ENCODE peak calls at places on chromosomes 6 and 20, in eight cellular contexts. One of them, this sample, is unnamed.

GRCh38 chr6:19805146-19805515 is 32.0 kb upstream of the ID4 start:
- DNase-seq in iPS-NIHi11: no peak
- DNase-seq in B cell: no peak
- DNase-seq in hepatocyte: no peak
- DNase-seq in CD4-positive, alpha-beta T cell: no peak
- DNase-seq in CD8-positive, alpha-beta memory T cell: no peak
- DNase-seq in T-helper 1 cell: no peak
- DNase-seq in caudate nucleus: no peak
- DNase-seq in this sample: no peak

GRCh38 chr6:125363010-125363359 is 61.2 kb upstream of the HDDC2 start:
- DNase-seq in iPS-NIHi11: peak
- DNase-seq in B cell: no peak
- DNase-seq in hepatocyte: peak
- DNase-seq in CD4-positive, alpha-beta T cell: no peak
- DNase-seq in CD8-positive, alpha-beta memory T cell: no peak
- DNase-seq in T-helper 1 cell: no peak
- DNase-seq in caudate nucleus: no peak
- DNase-seq in this sample: no peak

GRCh38 chr20:57655812-57656161 is 35.6 kb upstream of the ZBP1 start:
- DNase-seq in iPS-NIHi11: peak
- DNase-seq in B cell: peak
- DNase-seq in hepatocyte: no peak
- DNase-seq in CD4-positive, alpha-beta T cell: no peak
- DNase-seq in CD8-positive, alpha-beta memory T cell: no peak
- DNase-seq in T-helper 1 cell: no peak
- DNase-seq in caudate nucleus: no peak
- DNase-seq in this sample: no peak

GRCh38 chr6:51792273-51793030 is 295.0 kb downstream of the PKHD1 start:
- DNase-seq in iPS-NIHi11: no peak
- DNase-seq in B cell: no peak
- DNase-seq in hepatocyte: no peak
- DNase-seq in CD4-positive, alpha-beta T cell: no peak
- DNase-seq in CD8-positive, alpha-beta memory T cell: no peak
- DNase-seq in T-helper 1 cell: no peak
- DNase-seq in caudate nucleus: no peak
- DNase-seq in this sample: no peak

GRCh38 chr6:100202417-100203194 is 208.6 kb upstream of the MCHR2 start:
- DNase-seq in iPS-NIHi11: no peak
- DNase-seq in B cell: no peak
- DNase-seq in hepatocyte: peak
- DNase-seq in CD4-positive, alpha-beta T cell: no peak
- DNase-seq in CD8-positive, alpha-beta memory T cell: no peak
- DNase-seq in T-helper 1 cell: no peak
- DNase-seq in caudate nucleus: no peak
- DNase-seq in this sample: no peak

GRCh38 chr6:152598421-152598820 is 38.7 kb downstream of the SYNE1 start:
- DNase-seq in iPS-NIHi11: no peak
- DNase-seq in B cell: no peak
- DNase-seq in hepatocyte: no peak
- DNase-seq in CD4-positive, alpha-beta T cell: no peak
- DNase-seq in CD8-positive, alpha-beta memory T cell: no peak
- DNase-seq in T-helper 1 cell: no peak
- DNase-seq in caudate nucleus: no peak
- DNase-seq in this sample: no peak

GRCh38 chr6:142696689-142697088 is 248.3 kb downstream of the HIVEP2 start:
- DNase-seq in iPS-NIHi11: no peak
- DNase-seq in B cell: no peak
- DNase-seq in hepatocyte: no peak
- DNase-seq in CD4-positive, alpha-beta T cell: no peak
- DNase-seq in CD8-positive, alpha-beta memory T cell: no peak
- DNase-seq in T-helper 1 cell: no peak
- DNase-seq in caudate nucleus: no peak
- DNase-seq in this sample: no peak

GRCh38 chr6:36104836-36105235 is 25.5 kb upstream of the MAPK13 start:
- DNase-seq in iPS-NIHi11: no peak
- DNase-seq in B cell: no peak
- DNase-seq in hepatocyte: peak
- DNase-seq in CD4-positive, alpha-beta T cell: no peak
- DNase-seq in CD8-positive, alpha-beta memory T cell: no peak
- DNase-seq in T-helper 1 cell: no peak
- DNase-seq in caudate nucleus: no peak
- DNase-seq in this sample: no peak

GRCh38 chr20:50110141-50111047 is 2.6 kb downstream of the UBE2V1 start:
- DNase-seq in iPS-NIHi11: no peak
- DNase-seq in B cell: peak
- DNase-seq in hepatocyte: peak
- DNase-seq in CD4-positive, alpha-beta T cell: no peak
- DNase-seq in CD8-positive, alpha-beta memory T cell: peak
- DNase-seq in T-helper 1 cell: no peak
- DNase-seq in caudate nucleus: no peak
- DNase-seq in this sample: peak

GRCh38 chr20:5474646-5475550 is 158.1 kb upstream of the PROKR2 start:
- DNase-seq in iPS-NIHi11: no peak
- DNase-seq in B cell: no peak
- DNase-seq in hepatocyte: no peak
- DNase-seq in CD4-positive, alpha-beta T cell: no peak
- DNase-seq in CD8-positive, alpha-beta memory T cell: no peak
- DNase-seq in T-helper 1 cell: no peak
- DNase-seq in caudate nucleus: no peak
- DNase-seq in this sample: no peak

GRCh38 chr20:1417273-1417672 is 24.4 kb upstream of the FKBP1A start:
- DNase-seq in iPS-NIHi11: no peak
- DNase-seq in B cell: no peak
- DNase-seq in hepatocyte: no peak
- DNase-seq in CD4-positive, alpha-beta T cell: no peak
- DNase-seq in CD8-positive, alpha-beta memory T cell: no peak
- DNase-seq in T-helper 1 cell: no peak
- DNase-seq in caudate nucleus: no peak
- DNase-seq in this sample: no peak

GRCh38 chr20:3804254-3804751 is 8.2 kb downstream of the CDC25B start:
- DNase-seq in iPS-NIHi11: no peak
- DNase-seq in B cell: no peak
- DNase-seq in hepatocyte: no peak
- DNase-seq in CD4-positive, alpha-beta T cell: no peak
- DNase-seq in CD8-positive, alpha-beta memory T cell: no peak
- DNase-seq in T-helper 1 cell: no peak
- DNase-seq in caudate nucleus: no peak
- DNase-seq in this sample: no peak

GRCh38 chr6:53734473-53735299 is 60.1 kb upstream of the LRRC1 start:
- DNase-seq in iPS-NIHi11: peak
- DNase-seq in B cell: no peak
- DNase-seq in hepatocyte: peak
- DNase-seq in CD4-positive, alpha-beta T cell: no peak
- DNase-seq in CD8-positive, alpha-beta memory T cell: peak
- DNase-seq in T-helper 1 cell: no peak
- DNase-seq in caudate nucleus: no peak
- DNase-seq in this sample: no peak

GRCh38 chr6:71388068-71388744 is 99.6 kb downstream of the OGFRL1 start:
- DNase-seq in iPS-NIHi11: no peak
- DNase-seq in B cell: no peak
- DNase-seq in hepatocyte: no peak
- DNase-seq in CD4-positive, alpha-beta T cell: no peak
- DNase-seq in CD8-positive, alpha-beta memory T cell: no peak
- DNase-seq in T-helper 1 cell: no peak
- DNase-seq in caudate nucleus: no peak
- DNase-seq in this sample: no peak

GRCh38 chr6:147806697-147807096 is 298.2 kb downstream of the SAMD5 start:
- DNase-seq in iPS-NIHi11: no peak
- DNase-seq in B cell: no peak
- DNase-seq in hepatocyte: no peak
- DNase-seq in CD4-positive, alpha-beta T cell: no peak
- DNase-seq in CD8-positive, alpha-beta memory T cell: no peak
- DNase-seq in T-helper 1 cell: no peak
- DNase-seq in caudate nucleus: no peak
- DNase-seq in this sample: no peak

GRCh38 chr6:140544431-140544830 is 1170.0 kb upstream of the CITED2 start:
- DNase-seq in iPS-NIHi11: no peak
- DNase-seq in B cell: no peak
- DNase-seq in hepatocyte: no peak
- DNase-seq in CD4-positive, alpha-beta T cell: no peak
- DNase-seq in CD8-positive, alpha-beta memory T cell: no peak
- DNase-seq in T-helper 1 cell: no peak
- DNase-seq in caudate nucleus: no peak
- DNase-seq in this sample: no peak

GRCh38 chr20:34111057-34111711 is 859 bp downstream of the EIF2S2 start:
- DNase-seq in iPS-NIHi11: no peak
- DNase-seq in B cell: no peak
- DNase-seq in hepatocyte: peak
- DNase-seq in CD4-positive, alpha-beta T cell: no peak
- DNase-seq in CD8-positive, alpha-beta memory T cell: no peak
- DNase-seq in T-helper 1 cell: no peak
- DNase-seq in caudate nucleus: no peak
- DNase-seq in this sample: no peak

GRCh38 chr6:137115653-137116052 is 57.8 kb downstream of the IL22RA2 start:
- DNase-seq in iPS-NIHi11: peak
- DNase-seq in B cell: no peak
- DNase-seq in hepatocyte: no peak
- DNase-seq in CD4-positive, alpha-beta T cell: no peak
- DNase-seq in CD8-positive, alpha-beta memory T cell: no peak
- DNase-seq in T-helper 1 cell: no peak
- DNase-seq in caudate nucleus: no peak
- DNase-seq in this sample: no peak

GRCh38 chr6:22421187-22421586 is 124.4 kb upstream of the PRL start:
- DNase-seq in iPS-NIHi11: no peak
- DNase-seq in B cell: no peak
- DNase-seq in hepatocyte: no peak
- DNase-seq in CD4-positive, alpha-beta T cell: no peak
- DNase-seq in CD8-positive, alpha-beta memory T cell: no peak
- DNase-seq in T-helper 1 cell: no peak
- DNase-seq in caudate nucleus: no peak
- DNase-seq in this sample: no peak

GRCh38 chr20:2327620-2328555 is 32.1 kb downstream of the TGM3 start:
- DNase-seq in iPS-NIHi11: no peak
- DNase-seq in B cell: no peak
- DNase-seq in hepatocyte: no peak
- DNase-seq in CD4-positive, alpha-beta T cell: no peak
- DNase-seq in CD8-positive, alpha-beta memory T cell: no peak
- DNase-seq in T-helper 1 cell: no peak
- DNase-seq in caudate nucleus: no peak
- DNase-seq in this sample: no peak

GRCh38 chr6:52993461-52993860 is 1.6 kb downstream of the GSTA4 start:
- DNase-seq in iPS-NIHi11: no peak
- DNase-seq in B cell: no peak
- DNase-seq in hepatocyte: no peak
- DNase-seq in CD4-positive, alpha-beta T cell: no peak
- DNase-seq in CD8-positive, alpha-beta memory T cell: no peak
- DNase-seq in T-helper 1 cell: no peak
- DNase-seq in caudate nucleus: no peak
- DNase-seq in this sample: no peak

GRCh38 chr6:137749595-137750215 is 117.4 kb upstream of the TNFAIP3 start:
- DNase-seq in iPS-NIHi11: no peak
- DNase-seq in B cell: no peak
- DNase-seq in hepatocyte: no peak
- DNase-seq in CD4-positive, alpha-beta T cell: no peak
- DNase-seq in CD8-positive, alpha-beta memory T cell: no peak
- DNase-seq in T-helper 1 cell: no peak
- DNase-seq in caudate nucleus: no peak
- DNase-seq in this sample: no peak

GRCh38 chr6:165697171-165697570 is 34.1 kb upstream of the PDE10A start:
- DNase-seq in iPS-NIHi11: no peak
- DNase-seq in B cell: no peak
- DNase-seq in hepatocyte: no peak
- DNase-seq in CD4-positive, alpha-beta T cell: no peak
- DNase-seq in CD8-positive, alpha-beta memory T cell: no peak
- DNase-seq in T-helper 1 cell: no peak
- DNase-seq in caudate nucleus: no peak
- DNase-seq in this sample: no peak

GRCh38 chr20:11140359-11140758 is 466.6 kb upstream of the JAG1 start:
- DNase-seq in iPS-NIHi11: no peak
- DNase-seq in B cell: no peak
- DNase-seq in hepatocyte: no peak
- DNase-seq in CD4-positive, alpha-beta T cell: no peak
- DNase-seq in CD8-positive, alpha-beta memory T cell: no peak
- DNase-seq in T-helper 1 cell: no peak
- DNase-seq in caudate nucleus: no peak
- DNase-seq in this sample: no peak

GRCh38 chr6:26493258-26493657 is 6.8 kb upstream of the BTN1A1 start:
- DNase-seq in iPS-NIHi11: no peak
- DNase-seq in B cell: no peak
- DNase-seq in hepatocyte: no peak
- DNase-seq in CD4-positive, alpha-beta T cell: no peak
- DNase-seq in CD8-positive, alpha-beta memory T cell: peak
- DNase-seq in T-helper 1 cell: no peak
- DNase-seq in caudate nucleus: no peak
- DNase-seq in this sample: no peak

GRCh38 chr6:169811521-169812256 is 60.3 kb downstream of the ERMARD start:
- DNase-seq in iPS-NIHi11: no peak
- DNase-seq in B cell: no peak
- DNase-seq in hepatocyte: no peak
- DNase-seq in CD4-positive, alpha-beta T cell: no peak
- DNase-seq in CD8-positive, alpha-beta memory T cell: no peak
- DNase-seq in T-helper 1 cell: no peak
- DNase-seq in caudate nucleus: no peak
- DNase-seq in this sample: no peak

GRCh38 chr6:41159415-41160082 is 3.4 kb downstream of the TREM2 start:
- DNase-seq in iPS-NIHi11: no peak
- DNase-seq in B cell: no peak
- DNase-seq in hepatocyte: peak
- DNase-seq in CD4-positive, alpha-beta T cell: no peak
- DNase-seq in CD8-positive, alpha-beta memory T cell: no peak
- DNase-seq in T-helper 1 cell: no peak
- DNase-seq in caudate nucleus: no peak
- DNase-seq in this sample: no peak

GRCh38 chr6:3726421-3726820 is 25.1 kb downstream of the PXDC1 start:
- DNase-seq in iPS-NIHi11: no peak
- DNase-seq in B cell: no peak
- DNase-seq in hepatocyte: no peak
- DNase-seq in CD4-positive, alpha-beta T cell: no peak
- DNase-seq in CD8-positive, alpha-beta memory T cell: no peak
- DNase-seq in T-helper 1 cell: no peak
- DNase-seq in caudate nucleus: no peak
- DNase-seq in this sample: no peak

GRCh38 chr20:17881741-17882064 is 86.9 kb downstream of the SNX5 start:
- DNase-seq in iPS-NIHi11: no peak
- DNase-seq in B cell: no peak
- DNase-seq in hepatocyte: no peak
- DNase-seq in CD4-positive, alpha-beta T cell: no peak
- DNase-seq in CD8-positive, alpha-beta memory T cell: no peak
- DNase-seq in T-helper 1 cell: no peak
- DNase-seq in caudate nucleus: no peak
- DNase-seq in this sample: no peak

GRCh38 chr6:159056941-159057340 is 12.2 kb upstream of the TAGAP start:
- DNase-seq in iPS-NIHi11: no peak
- DNase-seq in B cell: peak
- DNase-seq in hepatocyte: no peak
- DNase-seq in CD4-positive, alpha-beta T cell: no peak
- DNase-seq in CD8-positive, alpha-beta memory T cell: no peak
- DNase-seq in T-helper 1 cell: no peak
- DNase-seq in caudate nucleus: no peak
- DNase-seq in this sample: no peak

GRCh38 chr20:3313681-3314080 is 74.7 kb upstream of the SLC4A11 start:
- DNase-seq in iPS-NIHi11: no peak
- DNase-seq in B cell: no peak
- DNase-seq in hepatocyte: no peak
- DNase-seq in CD4-positive, alpha-beta T cell: no peak
- DNase-seq in CD8-positive, alpha-beta memory T cell: no peak
- DNase-seq in T-helper 1 cell: no peak
- DNase-seq in caudate nucleus: no peak
- DNase-seq in this sample: no peak

GRCh38 chr20:54267510-54268003 is 59.7 kb downstream of the PFDN4 start:
- DNase-seq in iPS-NIHi11: no peak
- DNase-seq in B cell: no peak
- DNase-seq in hepatocyte: peak
- DNase-seq in CD4-positive, alpha-beta T cell: no peak
- DNase-seq in CD8-positive, alpha-beta memory T cell: no peak
- DNase-seq in T-helper 1 cell: no peak
- DNase-seq in caudate nucleus: no peak
- DNase-seq in this sample: no peak

GRCh38 chr6:35725081-35725708 is 11.6 kb upstream of the ARMC12 start:
- DNase-seq in iPS-NIHi11: no peak
- DNase-seq in B cell: no peak
- DNase-seq in hepatocyte: no peak
- DNase-seq in CD4-positive, alpha-beta T cell: no peak
- DNase-seq in CD8-positive, alpha-beta memory T cell: no peak
- DNase-seq in T-helper 1 cell: no peak
- DNase-seq in caudate nucleus: no peak
- DNase-seq in this sample: no peak

GRCh38 chr20:8215516-8215915 is 83.5 kb downstream of the PLCB1 start:
- DNase-seq in iPS-NIHi11: no peak
- DNase-seq in B cell: no peak
- DNase-seq in hepatocyte: no peak
- DNase-seq in CD4-positive, alpha-beta T cell: no peak
- DNase-seq in CD8-positive, alpha-beta memory T cell: no peak
- DNase-seq in T-helper 1 cell: no peak
- DNase-seq in caudate nucleus: no peak
- DNase-seq in this sample: no peak

This sample was measured in T-cell.